ENCODE peak calls at places on chromosomes 6 and 20, in five cellular contexts. One of them, this sample, is unnamed.

GRCh38 chr20:36666181-36666740 is 20.3 kb upstream of the SLA2 start:
- DNase-seq in activated T-helper 1 cell treated with anti-CD3 and anti-CD28 coated beads, Interleukin-2, amount 50 U/mL, for 16 hours: no peak
- DNase-seq in dermis blood vessel endothelial cell: peak; percentile 33
- DNase-seq in mucosa of gallbladder: no peak
- DNase-seq in WTC11: no peak
- DNase-seq in this sample: no peak

GRCh38 chr6:96582457-96582856 is 19.5 kb downstream of the FHL5 start:
- DNase-seq in mucosa of gallbladder: no peak
- DNase-seq in activated T-helper 1 cell treated with anti-CD3 and anti-CD28 coated beads, Interleukin-2, amount 50 U/mL, for 16 hours: no peak
- DNase-seq in dermis blood vessel endothelial cell: no peak
- DNase-seq in WTC11: no peak
- DNase-seq in this sample: no peak

GRCh38 chr20:51579137-51579536 is 36.6 kb upstream of the NFATC2 start:
- DNase-seq in activated T-helper 1 cell treated with anti-CD3 and anti-CD28 coated beads, Interleukin-2, amount 50 U/mL, for 16 hours: no peak
- DNase-seq in mucosa of gallbladder: no peak
- DNase-seq in WTC11: no peak
- DNase-seq in dermis blood vessel endothelial cell: no peak
- DNase-seq in this sample: no peak

GRCh38 chr20:62496525-62497218 is 20.9 kb upstream of the GATA5 start:
- DNase-seq in activated T-helper 1 cell treated with anti-CD3 and anti-CD28 coated beads, Interleukin-2, amount 50 U/mL, for 16 hours: no peak
- DNase-seq in mucosa of gallbladder: no peak
- DNase-seq in WTC11: peak; percentile 81
- DNase-seq in dermis blood vessel endothelial cell: peak; percentile 43
- DNase-seq in this sample: peak; percentile 79

GRCh38 chr6:142521791-142522190 is 220.0 kb downstream of the ADGRG6 start:
- DNase-seq in mucosa of gallbladder: no peak
- DNase-seq in activated T-helper 1 cell treated with anti-CD3 and anti-CD28 coated beads, Interleukin-2, amount 50 U/mL, for 16 hours: no peak
- DNase-seq in WTC11: no peak
- DNase-seq in dermis blood vessel endothelial cell: no peak
- DNase-seq in this sample: no peak

GRCh38 chr20:7843613-7844012 is 96.6 kb downstream of the HAO1 start:
- DNase-seq in mucosa of gallbladder: no peak
- DNase-seq in activated T-helper 1 cell treated with anti-CD3 and anti-CD28 coated beads, Interleukin-2, amount 50 U/mL, for 16 hours: no peak
- DNase-seq in dermis blood vessel endothelial cell: no peak
- DNase-seq in WTC11: no peak
- DNase-seq in this sample: no peak

GRCh38 chr20:54255157-54255556 is 47.3 kb downstream of the PFDN4 start:
- DNase-seq in dermis blood vessel endothelial cell: no peak
- DNase-seq in WTC11: no peak
- DNase-seq in activated T-helper 1 cell treated with anti-CD3 and anti-CD28 coated beads, Interleukin-2, amount 50 U/mL, for 16 hours: no peak
- DNase-seq in mucosa of gallbladder: no peak
- DNase-seq in this sample: no peak

GRCh38 chr6:69584913-69585729 is 211.7 kb downstream of the LMBRD1 start:
- DNase-seq in WTC11: no peak
- DNase-seq in activated T-helper 1 cell treated with anti-CD3 and anti-CD28 coated beads, Interleukin-2, amount 50 U/mL, for 16 hours: no peak
- DNase-seq in dermis blood vessel endothelial cell: no peak
- DNase-seq in mucosa of gallbladder: peak; percentile 32
- DNase-seq in this sample: no peak

GRCh38 chr6:99613398-99613704 is 6.7 kb downstream of the PRDM13 start:
- DNase-seq in dermis blood vessel endothelial cell: peak; percentile 66
- DNase-seq in mucosa of gallbladder: no peak
- DNase-seq in activated T-helper 1 cell treated with anti-CD3 and anti-CD28 coated beads, Interleukin-2, amount 50 U/mL, for 16 hours: no peak
- DNase-seq in WTC11: peak; percentile 79
- DNase-seq in this sample: no peak

GRCh38 chr20:57582029-57582378 is 21.1 kb downstream of the PCK1 start:
- DNase-seq in mucosa of gallbladder: no peak
- DNase-seq in WTC11: no peak
- DNase-seq in activated T-helper 1 cell treated with anti-CD3 and anti-CD28 coated beads, Interleukin-2, amount 50 U/mL, for 16 hours: no peak
- DNase-seq in dermis blood vessel endothelial cell: no peak
- DNase-seq in this sample: no peak

GRCh38 chr6:104604643-104605042 is 255.1 kb downstream of the HACE1 start:
- DNase-seq in WTC11: no peak
- DNase-seq in mucosa of gallbladder: no peak
- DNase-seq in dermis blood vessel endothelial cell: no peak
- DNase-seq in activated T-helper 1 cell treated with anti-CD3 and anti-CD28 coated beads, Interleukin-2, amount 50 U/mL, for 16 hours: no peak
- DNase-seq in this sample: no peak

GRCh38 chr6:165692106-165692653 is 29.1 kb upstream of the PDE10A start:
- DNase-seq in mucosa of gallbladder: no peak
- DNase-seq in dermis blood vessel endothelial cell: no peak
- DNase-seq in activated T-helper 1 cell treated with anti-CD3 and anti-CD28 coated beads, Interleukin-2, amount 50 U/mL, for 16 hours: no peak
- DNase-seq in WTC11: no peak
- DNase-seq in this sample: no peak